ENCODE peak calls at places on chromosomes 11 and 22, in four cellular contexts. V is neural progenitor cell, B is PC-3, F is fibroblast of lung. R is an unnamed sample.

GRCh38 chr11:15730617-15731385 is 616.1 kb downstream of the INSC start:
- DNase-seq in F (no peak), B (no peak), V (no peak), R (no peak)

GRCh38 chr11:129312741-129313587 is 62.7 kb upstream of the BARX2 start:
- DNase-seq in V (no peak), F (peak), B (no peak), R (no peak)

GRCh38 chr11:78231962-78232459 is 43.3 kb downstream of the USP35 start:
- DNase-seq in B (peak), F (peak), V (no peak), R (no peak)

GRCh38 chr11:28108909-28109308 is 721 bp downstream of the METTL15 start:
- DNase-seq in B (no peak), V (no peak), F (no peak), R (no peak)

GRCh38 chr11:14445542-14446530 is 53.8 kb downstream of the COPB1 start:
- DNase-seq in B (peak), V (no peak), F (peak), R (no peak)

GRCh38 chr11:88529426-88529825 is 191.9 kb upstream of the CTSC start:
- DNase-seq in F (no peak), B (no peak), V (no peak), R (no peak)

GRCh38 chr11:62012451-62013265 is 45.2 kb upstream of the FTH1 start:
- DNase-seq in F (peak), B (peak), V (no peak), R (no peak)

GRCh38 chr11:28858076-28858475 is 749.9 kb downstream of the METTL15 start:
- DNase-seq in B (no peak), F (no peak), V (no peak), R (no peak)

GRCh38 chr11:28231475-28231874 is 123.3 kb downstream of the METTL15 start:
- DNase-seq in B (no peak), V (no peak), F (peak), R (no peak)

GRCh38 chr22:46275455-46276129 is 7.8 kb downstream of the TTC38 start:
- DNase-seq in F (no peak), B (no peak), V (no peak), R (no peak)

GRCh38 chr11:119673389-119674336 is 55.3 kb downstream of the NECTIN1 start:
- DNase-seq in F (no peak), B (no peak), V (no peak), R (peak)

GRCh38 chr22:23481369-23481768 is 98.7 kb downstream of the IGLL1 start:
- DNase-seq in V (no peak), B (no peak), F (no peak), R (no peak)

GRCh38 chr11:12269104-12269441 is 108.3 kb upstream of the PARVA start:
- DNase-seq in V (no peak), F (no peak), B (peak), R (no peak)

GRCh38 chr22:29154364-29155048 is 51.2 kb upstream of the EMID1 start:
- DNase-seq in F (peak), V (peak), B (peak), R (peak)

GRCh38 chr11:68954970-68955958 is 25.5 kb downstream of the MRGPRD start:
- DNase-seq in B (peak), F (peak), V (no peak), R (no peak)

GRCh38 chr11:39374963-39375698 is 2084.3 kb downstream of the LRRC4C start:
- DNase-seq in B (peak), V (peak), F (peak), R (no peak)

GRCh38 chr11:34214961-34215805 is 109.8 kb downstream of the NAT10 start:
- DNase-seq in V (no peak), F (peak), B (peak), R (no peak)

GRCh38 chr22:46731246-46732040 is 6.6 kb downstream of the CERK start:
- DNase-seq in V (peak), F (no peak), B (no peak), R (no peak)

GRCh38 chr22:22164541-22165272 is 79.9 kb upstream of the VPREB1 start:
- DNase-seq in F (no peak), V (peak), B (no peak), R (peak)

GRCh38 chr11:112728288-112728687 is 232.9 kb upstream of the NCAM1 start:
- DNase-seq in B (no peak), V (no peak), F (no peak), R (no peak)

GRCh38 chr11:128365044-128365443 is 222.3 kb downstream of the ETS1 start:
- DNase-seq in V (peak), F (peak), B (peak), R (peak)

GRCh38 chr11:70786021-70786665 is 387.8 kb downstream of the CTTN start:
- DNase-seq in F (no peak), B (no peak), V (no peak), R (no peak)

GRCh38 chr11:16891964-16892363 is 122.2 kb downstream of the PLEKHA7 start:
- DNase-seq in B (peak), F (peak), V (no peak), R (no peak)

DNA sequence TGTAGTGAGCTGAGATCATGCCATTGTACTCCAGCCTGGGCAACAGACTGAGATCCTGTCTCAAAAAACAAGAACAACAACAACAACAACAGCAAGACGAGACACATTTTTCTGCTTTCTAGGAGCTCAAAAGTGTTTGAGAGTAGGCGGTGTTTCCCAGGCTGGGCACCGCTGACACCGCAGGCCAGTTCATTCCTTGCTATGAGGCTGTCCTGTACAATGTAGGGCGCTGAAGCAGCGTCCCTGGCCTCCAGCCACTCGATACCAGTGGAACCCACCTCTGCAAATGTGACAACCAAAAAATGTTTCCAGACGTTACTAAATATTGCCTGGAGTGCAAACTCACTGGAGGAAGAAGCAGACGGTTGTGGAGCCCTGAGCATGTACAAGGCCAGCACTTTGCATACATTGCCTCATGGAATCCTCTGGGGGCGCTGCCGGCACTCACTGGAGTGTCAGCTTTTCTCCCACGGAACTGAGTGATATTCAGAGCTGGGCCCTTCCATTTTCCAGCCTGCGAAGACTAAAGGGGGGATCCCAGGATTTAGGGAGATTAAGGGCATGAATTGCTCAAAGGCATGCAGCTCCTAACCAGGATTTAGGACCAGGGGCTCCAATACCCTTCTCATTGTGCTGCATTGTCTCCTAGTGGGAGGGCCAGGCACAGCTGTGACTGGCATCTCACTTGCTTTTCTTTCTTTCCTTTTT is 5.8 kb upstream of the MIEF1 start:
- DNase-seq in V (peak), B (peak), F (peak), R (peak)
- H2AFZ ChIP-seq in V (no peak), B (no peak), F (peak), R (no peak)

GRCh38 chr22:32325416-32325801 is 32.3 kb upstream of the RFPL3 start:
- DNase-seq in V (no peak), B (no peak), F (no peak), R (no peak)
- H3K9ac ChIP-seq in V (no peak), B (no peak), F (no peak), R (no peak)

DNA sequence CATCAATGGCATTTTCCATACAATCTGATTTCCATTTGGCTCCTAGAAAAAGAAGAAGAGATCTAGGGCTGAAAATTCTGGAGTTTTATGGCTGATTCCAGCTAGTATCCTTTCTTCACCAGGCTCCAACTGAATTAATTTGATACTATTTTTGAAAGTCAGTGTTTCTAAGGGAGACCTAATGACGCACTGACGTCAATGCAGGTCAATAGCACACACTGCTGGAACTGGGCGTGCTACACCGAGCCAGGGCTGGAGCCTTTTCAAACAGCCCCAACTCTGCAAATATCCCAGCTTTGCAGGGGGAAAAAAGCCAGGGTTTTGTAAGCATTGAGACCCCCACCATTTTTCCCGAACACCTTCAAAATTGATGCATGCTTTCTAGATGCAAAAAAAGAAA is 124.7 kb upstream of the HSD17B12 start:
- DNase-seq in B (peak), V (peak), F (peak), R (no peak)
- TF ChIP-seq EZH2 in B (no peak), V (no peak), F (no peak), R (no peak)

DNA sequence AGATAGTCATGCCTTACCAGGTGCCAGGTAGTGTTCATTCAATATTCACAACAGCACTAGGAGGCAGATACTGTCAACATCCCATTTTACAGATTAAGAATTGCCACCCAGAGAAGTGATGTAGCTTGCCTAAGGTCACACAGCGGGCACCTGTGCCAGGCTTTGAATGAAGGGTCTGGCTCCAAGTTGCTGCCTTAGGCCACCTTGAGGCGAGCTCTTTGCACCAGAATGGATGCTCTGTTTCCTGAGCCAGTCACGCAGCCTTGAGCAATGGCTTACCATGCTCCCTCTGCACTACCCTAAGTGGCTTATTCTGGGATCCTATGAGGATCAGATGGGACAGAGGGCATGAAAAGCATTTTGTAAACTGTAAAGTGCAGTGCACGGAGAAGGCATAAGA is 25.1 kb upstream of the TIMP3 start:
- DNase-seq in F (no peak), V (no peak), B (no peak), R (no peak)
- H2AFZ ChIP-seq in F (no peak), V (no peak), B (no peak), R (no peak)

DNA sequence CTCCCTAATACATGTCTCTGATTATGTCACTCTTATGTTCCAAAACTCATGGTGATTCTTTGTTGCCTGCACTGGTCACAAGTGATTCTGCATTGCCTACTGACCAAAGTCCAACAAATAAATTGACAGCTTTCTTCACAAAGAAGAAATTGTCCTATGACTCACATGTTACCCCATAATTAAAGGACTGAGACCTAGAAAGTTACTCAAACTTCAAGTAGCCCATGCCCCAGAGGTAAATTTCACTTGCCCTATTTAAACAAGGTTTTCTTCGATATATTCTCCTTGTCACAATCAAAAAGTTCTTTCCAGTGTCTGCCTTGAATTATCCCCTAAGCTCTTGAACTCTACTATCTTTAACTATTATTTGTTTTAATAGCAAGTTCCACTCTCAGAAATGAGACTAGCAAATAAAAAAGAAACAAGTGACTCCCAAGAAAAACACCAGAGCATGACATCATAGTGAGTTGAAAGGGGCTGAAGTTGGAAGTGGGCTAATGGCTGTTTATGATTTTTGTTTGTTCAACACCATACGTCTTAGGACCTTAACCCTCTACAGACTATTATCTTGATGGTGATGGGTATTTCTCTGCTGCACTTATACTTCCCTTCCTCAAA is 94.5 kb upstream of the BLID start:
- DNase-seq in B (no peak), V (no peak), F (no peak), R (no peak)
- H3K9ac ChIP-seq in B (no peak), V (no peak), F (no peak), R (no peak)

GRCh38 chr11:92225206-92225562 is 566 bp downstream of the FAT3 start:
- DNase-seq in B (no peak), F (no peak), V (peak), R (no peak)
- TF ChIP-seq EZH2 in B (no peak), F (no peak), V (no peak), R (no peak)

R was measured in DND-41.